ENCODE peak calls at places on chromosome 19, in six cellular contexts. N is stimulated activated CD4-positive, alpha-beta T cell treated with anti-CD3 and anti-CD28 coated beads, TNF-alpha, amount 100 ng/mL, for 48 hours; K is ELF-1; L is psoas muscle; Q is NCI-H1930; M is memory B cell. C is an unnamed sample.

GRCh38 chr19:2079076-2079864 is 16.9 kb downstream of the MOB3A start:
- DNase-seq in N (no peak), K (no peak), M (no peak), Q (no peak), L (no peak), C (no peak)

GRCh38 chr19:41449079-41449864 is 6.3 kb downstream of the ERICH4 start:
- DNase-seq in N (peak; percentile 47), Q (peak; percentile 76), L (peak; percentile 79), M (peak; percentile 73), K (peak; percentile 93), C (peak; percentile 78)

GRCh38 chr19:45032421-45032820 is 6.4 kb upstream of the CLASRP start:
- DNase-seq in Q (no peak), M (no peak), K (peak; percentile 29), L (no peak), N (no peak), C (no peak)

GRCh38 chr19:4067396-4068057 is 828 bp upstream of the ZBTB7A start:
- DNase-seq in L (peak; percentile 48), N (no peak), K (no peak), Q (peak; percentile 55), M (no peak), C (no peak)

GRCh38 chr19:8304841-8305621 is 3.1 kb downstream of the CD320 start:
- DNase-seq in Q (peak; percentile 11), N (no peak), M (no peak), L (no peak), K (peak; percentile 96), C (peak; percentile 9)

GRCh38 chr19:17685451-17686026 is 2.6 kb downstream of the UNC13A start:
- DNase-seq in M (no peak), L (no peak), K (no peak), N (no peak), Q (no peak), C (no peak)

GRCh38 chr19:33406521-33407139 is 33.1 kb downstream of the CEBPG start:
- DNase-seq in K (peak; percentile 93), N (peak; percentile 59), M (peak; percentile 85), Q (peak; percentile 52), L (peak; percentile 68), C (peak; percentile 79)

GRCh38 chr19:4581381-4582111 is 22.1 kb upstream of the SEMA6B start:
- DNase-seq in N (no peak), K (no peak), M (no peak), L (no peak), Q (peak; percentile 61), C (no peak)

GRCh38 chr19:46761418-46761831 is 15.2 kb upstream of the STRN4 start:
- DNase-seq in M (no peak), K (no peak), N (no peak), Q (no peak), L (no peak), C (no peak)

GRCh38 chr19:36061367-36061766 is 6.7 kb downstream of the WDR62 start:
- DNase-seq in Q (no peak), L (no peak), M (no peak), N (no peak), K (no peak), C (no peak)

GRCh38 chr19:38142176-38143035 is 81.6 kb downstream of the DPF1 start:
- DNase-seq in Q (peak; percentile 37), N (peak; percentile 40), L (peak; percentile 67), K (peak; percentile 81), M (peak; percentile 24), C (peak; percentile 38)

GRCh38 chr19:11152318-11153062 is 3.1 kb downstream of the SPC24 start:
- DNase-seq in M (no peak), L (peak; percentile 82), N (no peak), K (no peak), Q (no peak), C (no peak)

GRCh38 chr19:7975037-7975436 is 30.4 kb downstream of the ELAVL1 start:
- DNase-seq in K (no peak), M (no peak), N (no peak), L (peak; percentile 43), Q (no peak), C (no peak)

C was measured in progenitor cell of endocrine pancreas.